ENCODE peak calls at places on chromosomes 2 and 18, in six cellular contexts. N, R, E, X, O and Y are unnamed samples.

GRCh38 chr2:158717366-158718195 is 77.5 kb upstream of the DAPL1 start:
- DNase-seq in N (no peak), R (no peak), E (no peak), X (no peak), O (no peak), Y (no peak)

GRCh38 chr2:120332384-120332783 is 13.6 kb upstream of the INHBB start:
- DNase-seq in N (no peak), R (no peak), E (no peak), X (no peak), O (no peak), Y (no peak)

GRCh38 chr18:74453642-74454198 is 3.4 kb downstream of the DIPK1C start:
- DNase-seq in N (no peak), R (no peak), E (no peak), X (no peak), O (no peak), Y (no peak)

GRCh38 chr2:3001595-3002184 is 375.9 kb downstream of the EIPR1 start:
- DNase-seq in N (no peak), R (peak), E (no peak), X (no peak), O (peak), Y (no peak)

GRCh38 chr18:9449987-9450386 is 25.3 kb upstream of the RALBP1 start:
- DNase-seq in N (no peak), R (peak), E (no peak), X (no peak), O (no peak), Y (no peak)

GRCh38 chr2:236164983-236165301 is 3.2 kb downstream of the GBX2 start:
- DNase-seq in N (no peak), R (no peak), E (no peak), X (no peak), O (no peak), Y (no peak)

GRCh38 chr2:233203060-233203459 is 48.4 kb upstream of the ATG16L1 start:
- DNase-seq in N (no peak), R (no peak), E (no peak), X (no peak), O (no peak), Y (no peak)

GRCh38 chr18:62437520-62438329 is 85.1 kb upstream of the ZCCHC2 start:
- DNase-seq in N (no peak), R (peak), E (no peak), X (peak), O (peak), Y (no peak)

GRCh38 chr18:64330161-64330560 is 181.3 kb upstream of the LINC00305 start:
- DNase-seq in N (no peak), R (no peak), E (no peak), X (no peak), O (peak), Y (no peak)

GRCh38 chr2:135904590-135904989 is 28.3 kb upstream of the MCM6 start:
- DNase-seq in N (no peak), R (peak), E (no peak), X (peak), O (no peak), Y (no peak)

GRCh38 chr18:3948958-3949357 is 499.0 kb downstream of the TGIF1 start:
- DNase-seq in N (no peak), R (no peak), E (no peak), X (no peak), O (no peak), Y (no peak)

GRCh38 chr2:181988154-181988924 is 2.7 kb downstream of the PPP1R1C start:
- DNase-seq in N (no peak), R (no peak), E (no peak), X (peak), O (no peak), Y (no peak)

GRCh38 chr2:117571590-117572349 is 242.7 kb upstream of the DDX18 start:
- DNase-seq in N (no peak), R (no peak), E (no peak), X (no peak), O (no peak), Y (no peak)
- TF ChIP-seq CTCF in N (no peak), R (no peak), E (no peak), X (no peak), O (no peak), Y (no peak)

DNA sequence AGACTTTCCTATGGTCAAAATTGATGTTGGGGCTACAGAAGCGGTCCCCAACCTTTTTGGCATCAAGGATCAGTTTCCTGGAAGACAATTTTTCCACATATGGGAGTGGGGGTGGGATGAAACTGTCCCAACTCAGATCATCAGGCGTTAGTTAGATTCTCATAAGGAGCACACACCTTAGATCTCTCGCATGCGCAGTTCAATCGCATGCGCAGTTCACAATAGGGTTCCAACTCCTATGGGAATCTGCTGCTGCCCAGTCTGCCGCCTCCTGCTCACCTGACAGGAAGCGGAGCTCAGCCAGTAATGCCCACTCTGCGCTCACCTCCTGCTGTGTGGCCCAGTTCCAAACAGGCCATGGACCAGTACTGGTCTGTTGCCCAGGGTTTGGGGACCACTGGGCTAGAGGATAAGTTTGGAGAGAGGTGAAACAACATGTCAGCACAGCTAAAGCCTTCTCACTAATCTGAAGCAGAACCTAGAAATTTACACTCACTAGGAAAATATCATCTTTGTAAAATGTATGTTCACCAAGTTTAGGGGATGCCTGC is 410.8 kb upstream of the ZNF804A start:
- DNase-seq in N (no peak), R (no peak), E (no peak), X (no peak), O (no peak), Y (no peak)
- H3K4me3 ChIP-seq in N (no peak), R (no peak), E (no peak), X (no peak), O (no peak), Y (no peak)

GRCh38 chr2:171709011-171709685 is 21.9 kb downstream of the DYNC1I2 start:
- DNase-seq in N (no peak), R (no peak), E (no peak), X (no peak), O (no peak), Y (no peak)

GRCh38 chr2:171702781-171703556 is 15.7 kb downstream of the DYNC1I2 start:
- DNase-seq in N (peak), R (no peak), E (no peak), X (peak), O (no peak), Y (no peak)

GRCh38 chr2:171707752-171708151 is 20.5 kb downstream of the DYNC1I2 start:
- DNase-seq in N (no peak), R (no peak), E (no peak), X (no peak), O (no peak), Y (no peak)

GRCh38 chr2:171703574-171704347 is 16.5 kb downstream of the DYNC1I2 start:
- DNase-seq in N (peak), R (peak), E (peak), X (peak), O (peak), Y (peak)

GRCh38 chr2:171706152-171706803 is 19.0 kb downstream of the DYNC1I2 start:
- DNase-seq in N (no peak), R (peak), E (peak), X (peak), O (peak), Y (no peak)
- TF ChIP-seq CTCF in N (peak), R (peak), E (peak), X (no peak), O (no peak), Y (peak)

DNA sequence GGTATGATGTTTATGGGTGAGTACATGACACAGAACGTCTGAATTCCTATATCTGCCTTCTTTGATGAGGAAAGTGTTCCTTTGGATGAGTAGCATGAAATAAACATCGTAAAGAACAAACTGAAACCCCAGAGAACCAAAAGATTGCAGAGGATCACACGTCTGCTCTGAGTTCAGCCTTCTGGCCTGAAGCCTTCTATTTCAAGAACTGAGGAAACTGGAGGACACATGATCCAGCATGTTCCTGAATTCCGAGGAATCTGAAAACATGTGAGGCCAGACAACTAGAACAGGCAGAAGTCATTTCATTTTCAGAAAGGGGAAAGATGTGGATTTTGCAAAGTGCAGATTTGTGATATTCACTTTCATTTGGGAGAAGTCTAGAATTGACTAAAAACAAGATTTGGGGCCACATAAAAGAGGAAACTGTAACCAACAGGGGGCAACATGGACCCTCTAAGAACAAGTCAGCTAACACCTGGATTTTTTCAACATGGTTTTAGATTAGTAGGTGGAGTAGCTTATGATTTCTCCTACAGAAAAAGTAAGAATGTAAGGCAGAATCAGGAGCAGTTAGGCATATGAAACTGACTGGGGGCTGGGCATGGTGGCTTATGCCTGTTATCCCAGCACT is 8.3 kb downstream of the SULT6B1 start:
- DNase-seq in N (no peak), R (no peak), E (no peak), X (peak), O (peak), Y (no peak)
- H3K4me3 ChIP-seq in N (no peak), R (no peak), E (no peak), X (no peak), O (no peak), Y (no peak)

GRCh38 chr2:71675296-71675695 is 221.9 kb downstream of the DYSF start:
- DNase-seq in N (no peak), R (no peak), E (no peak), X (no peak), O (no peak), Y (no peak)
- TF ChIP-seq CTCF in N (no peak), R (no peak), E (no peak), X (no peak), O (no peak), Y (no peak)

GRCh38 chr2:105371810-105372209 is 27.0 kb downstream of the FHL2 start:
- DNase-seq in N (no peak), R (no peak), E (no peak), X (no peak), O (no peak), Y (no peak)

GRCh38 chr2:105373895-105374401 is 24.9 kb downstream of the FHL2 start:
- DNase-seq in N (no peak), R (no peak), E (no peak), X (no peak), O (peak), Y (peak)

GRCh38 chr2:105375001-105375561 is 23.8 kb downstream of the FHL2 start:
- DNase-seq in N (peak), R (no peak), E (no peak), X (peak), O (no peak), Y (no peak)

GRCh38 chr2:105371156-105371555 is 27.7 kb downstream of the FHL2 start:
- DNase-seq in N (no peak), R (no peak), E (no peak), X (no peak), O (no peak), Y (no peak)

GRCh38 chr2:105373344-105373781 is 25.5 kb downstream of the FHL2 start:
- DNase-seq in N (no peak), R (no peak), E (no peak), X (no peak), O (no peak), Y (no peak)
- H3K4me3 ChIP-seq in N (no peak), R (no peak), E (no peak), X (no peak), O (peak), Y (no peak)

DNA sequence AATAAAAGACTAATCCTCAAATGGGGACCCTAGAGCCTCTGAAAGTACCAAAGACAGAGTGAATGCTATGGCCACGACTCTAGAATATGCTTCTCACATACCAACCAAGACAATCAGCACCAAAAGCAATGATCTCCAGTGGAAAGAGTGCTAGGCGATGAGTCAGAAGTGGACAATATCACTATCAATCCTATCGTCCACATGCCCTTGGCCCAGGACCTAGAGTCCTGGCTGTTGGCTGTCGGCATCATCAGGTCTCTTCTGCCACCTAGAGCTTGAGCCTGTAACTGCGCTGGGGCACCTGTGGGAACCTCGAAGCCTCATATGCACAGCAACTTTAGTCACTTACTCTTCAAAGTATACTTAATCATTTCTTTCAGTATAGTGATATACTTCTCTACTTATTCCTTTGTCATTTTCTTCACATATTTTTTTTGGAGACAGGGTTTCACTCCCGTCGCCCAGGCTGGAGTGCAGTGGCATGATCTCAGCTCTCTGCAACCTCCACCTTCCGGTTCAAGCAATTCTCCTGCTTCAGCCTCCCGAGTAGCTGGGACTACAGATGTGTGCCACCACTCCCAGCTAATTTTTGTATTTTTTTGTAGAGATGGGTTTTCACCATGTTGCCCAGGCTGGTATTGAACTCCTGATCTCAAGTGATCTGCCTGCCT is 29.7 kb downstream of the NOL10 start:
- DNase-seq in N (peak), R (peak), E (peak), X (peak), O (peak), Y (no peak)
- TF ChIP-seq CTCF in N (peak), R (peak), E (peak), X (peak), O (peak), Y (peak)

DNA sequence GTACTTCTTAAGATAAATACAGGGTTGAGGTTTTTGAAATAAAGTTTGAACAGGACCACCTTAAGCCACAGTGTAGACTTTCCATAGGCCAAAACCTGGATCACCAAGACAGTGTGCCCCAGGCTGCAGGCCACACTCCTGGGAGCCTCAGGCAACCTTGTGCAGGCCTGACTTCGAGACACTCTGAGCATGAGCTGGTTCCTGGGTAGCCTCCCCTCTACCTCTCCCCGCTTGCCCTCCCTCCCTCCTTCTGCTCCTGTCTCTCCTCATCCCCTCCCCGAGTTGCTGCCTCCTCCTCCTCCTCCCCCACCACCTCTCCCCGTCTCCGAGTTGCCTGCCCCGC is 10.6 kb upstream of the PROC start:
- DNase-seq in N (no peak), R (no peak), E (no peak), X (no peak), O (no peak), Y (no peak)
- H3K4me3 ChIP-seq in N (no peak), R (no peak), E (no peak), X (no peak), O (peak), Y (no peak)

GRCh38 chr18:76923485-76924085 is 101.2 kb downstream of the ZNF236 start:
- DNase-seq in N (peak), R (peak), E (peak), X (peak), O (peak), Y (no peak)
- TF ChIP-seq CTCF in N (peak), R (peak), E (peak), X (peak), O (peak), Y (peak)

DNA sequence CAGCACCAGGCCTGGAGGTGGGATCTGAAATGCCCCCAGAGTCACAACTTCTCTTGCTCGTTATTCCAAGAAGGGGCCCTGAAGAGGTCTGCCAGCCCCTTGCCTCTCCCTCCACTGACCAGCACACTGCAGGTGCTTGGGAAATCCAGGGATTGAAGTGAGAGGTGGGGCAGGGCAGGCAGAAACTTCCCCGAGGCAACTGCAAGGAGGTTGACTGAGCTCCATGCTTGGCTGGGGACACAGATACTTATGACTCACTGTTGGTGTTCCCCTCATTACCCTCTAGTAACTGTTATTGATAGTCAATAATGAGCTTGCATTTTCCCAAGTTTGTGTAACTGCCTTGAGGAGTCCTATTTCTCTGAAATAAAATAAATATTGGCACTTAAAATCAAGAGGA is 47.5 kb downstream of the MARCO start:
- DNase-seq in N (no peak), R (no peak), E (no peak), X (no peak), O (peak), Y (no peak)
- H3K4me3 ChIP-seq in N (no peak), R (no peak), E (no peak), X (no peak), O (no peak), Y (no peak)